ENCODE peak calls at places on chromosomes 3 and 15, in ten cellular contexts. Y, C, R, U, S, B, N, W, I and X are unnamed samples.

GRCh38 chr15:56736308-56736707 is 3.0 kb upstream of the ZNF280D start:
- DNase-seq in Y (no peak), C (no peak), R (peak), U (no peak), S (peak), B (no peak), N (no peak), W (peak), I (peak), X (no peak)

GRCh38 chr15:73934281-73934680 is 8.0 kb downstream of the LOXL1 start:
- DNase-seq in Y (no peak), C (no peak), R (no peak), U (no peak), S (no peak), B (no peak), N (no peak), W (no peak), I (no peak), X (no peak)

GRCh38 chr3:152203677-152204076 is 65.1 kb upstream of the MBNL1 start:
- DNase-seq in Y (no peak), C (no peak), R (no peak), U (no peak), S (no peak), B (no peak), N (no peak), W (no peak), I (peak), X (no peak)

GRCh38 chr3:134363381-134363755 is 10.9 kb downstream of the AMOTL2 start:
- DNase-seq in Y (no peak), C (no peak), R (no peak), U (no peak), S (peak), B (no peak), N (no peak), W (no peak), I (no peak), X (no peak)

GRCh38 chr3:129161860-129162271 is 1.0 kb upstream of the ISY1 start:
- DNase-seq in Y (no peak), C (no peak), R (peak), U (no peak), S (peak), B (no peak), N (peak), W (peak), I (no peak), X (peak)

GRCh38 chr15:40002295-40002694 is 36.7 kb downstream of the SRP14 start:
- DNase-seq in Y (no peak), C (no peak), R (peak), U (no peak), S (peak), B (no peak), N (no peak), W (no peak), I (no peak), X (no peak)

GRCh38 chr3:171824824-171825221 is 14.5 kb upstream of the PLD1 start:
- DNase-seq in Y (no peak), C (no peak), R (peak), U (no peak), S (peak), B (no peak), N (no peak), W (no peak), I (peak), X (no peak)

GRCh38 chr3:133931084-133931483 is 35.4 kb upstream of the RAB6B start:
- DNase-seq in Y (no peak), C (no peak), R (no peak), U (no peak), S (no peak), B (no peak), N (no peak), W (no peak), I (no peak), X (no peak)

GRCh38 chr15:62975515-62975914 is 67.0 kb upstream of the TPM1 start:
- DNase-seq in Y (no peak), C (no peak), R (no peak), U (no peak), S (peak), B (no peak), N (no peak), W (no peak), I (no peak), X (peak)

GRCh38 chr15:100879461-100880138 is at the start of gene ALDH1A3:
- DNase-seq in Y (no peak), C (no peak), R (peak), U (peak), S (peak), B (no peak), N (peak), W (no peak), I (peak), X (no peak)

GRCh38 chr3:179969525-179969924 is 67.2 kb downstream of the PEX5L start:
- DNase-seq in Y (no peak), C (no peak), R (peak), U (no peak), S (peak), B (no peak), N (no peak), W (no peak), I (peak), X (no peak)

GRCh38 chr15:72284781-72285180 is 12.4 kb upstream of the PARP6 start:
- DNase-seq in Y (no peak), C (no peak), R (no peak), U (no peak), S (peak), B (no peak), N (no peak), W (no peak), I (no peak), X (no peak)

GRCh38 chr3:10666621-10667020 is 149.4 kb upstream of the SLC6A11 start:
- DNase-seq in Y (no peak), C (no peak), R (no peak), U (no peak), S (peak), B (no peak), N (no peak), W (peak), I (no peak), X (peak)

GRCh38 chr15:90563460-90563859 is 33.7 kb downstream of the CRTC3 start:
- DNase-seq in Y (no peak), C (no peak), R (no peak), U (no peak), S (no peak), B (peak), N (no peak), W (no peak), I (no peak), X (no peak)